ENCODE peak calls at places on chromosomes 4 and X, in nine cellular contexts. R is AML-193; W is A549; K is activated T-cell treated with anti-CD3 and anti-CD28 coated beads, Interleukin-2, amount 50 U/mL, for 4 hours; M is PC-3; E is ureter; H is heart right ventricle; V is KG1; I is M059J. O is an unnamed sample.

GRCh38 chr4:109826719-109827118 is 1.1 kb upstream of the RRH start:
- DNase-seq in M (peak; percentile 32), R (peak; percentile 65), H (no peak), I (peak; percentile 7), V (no peak), E (no peak), K (no peak), W (no peak), O (peak; percentile 25)

GRCh38 chrX:110671068-110671803 is 124.4 kb downstream of the CHRDL1 start:
- DNase-seq in M (no peak), I (peak; percentile 87), E (no peak), W (no peak), R (no peak), K (no peak), V (no peak), H (no peak), O (no peak)

GRCh38 chr4:139919513-139919912 is 234.5 kb downstream of the MAML3 start:
- DNase-seq in V (no peak), I (peak; percentile 18), R (no peak), E (no peak), K (no peak), W (no peak), H (no peak), M (no peak), O (peak; percentile 88)

GRCh38 chrX:110614596-110614995 is 181.0 kb downstream of the CHRDL1 start:
- DNase-seq in R (no peak), K (no peak), E (no peak), V (no peak), M (no peak), H (no peak), W (no peak), I (peak; percentile 66), O (no peak)

GRCh38 chr4:14863420-14864364 is 138.6 kb upstream of the CPEB2 start:
- DNase-seq in W (no peak), V (no peak), M (no peak), H (no peak), E (no peak), K (no peak), R (no peak), I (no peak), O (no peak)

GRCh38 chrX:23900220-23900797 is 7.4 kb downstream of the APOO start:
- DNase-seq in I (peak; percentile 65), W (no peak), H (no peak), V (no peak), M (no peak), R (no peak), K (no peak), E (no peak), O (no peak)

GRCh38 chrX:48972214-48973164 is 845 bp upstream of the KCND1 start:
- DNase-seq in I (peak; percentile 65), H (no peak), R (peak; percentile 11), K (no peak), V (no peak), W (peak; percentile 54), E (peak; percentile 52), M (peak; percentile 55), O (peak; percentile 58)

GRCh38 chr4:4182835-4183568 is 43.7 kb downstream of the OTOP1 start:
- DNase-seq in M (peak; percentile 45), W (peak; percentile 8), K (no peak), E (no peak), V (peak; percentile 6), I (no peak), R (no peak), H (no peak), O (peak; percentile 21)